ENCODE peak calls at places on chromosomes 4 and X, in four cellular contexts. K, F, T and P are unnamed samples. For H3K36me3, the result is how much of the 10 kb centered on the place peaks cover.

GRCh38 chr4:141080668-141081067 is 52.6 kb downstream of the RNF150 start:
- DNase-seq in T (no peak), F (no peak), K (peak), P (no peak)

GRCh38 chr4:172202480-172203076 is 389.4 kb downstream of the GALNTL6 start:
- DNase-seq in T (peak), K (peak), F (peak), P (peak)

GRCh38 chr4:163731071-163731470 is 236.6 kb downstream of the TMA16 start:
- DNase-seq in K (no peak), F (no peak), T (no peak), P (no peak)

GRCh38 chrX:13471269-13471668 is 98.1 kb upstream of the EGFL6 start:
- DNase-seq in T (no peak), K (no peak), F (no peak), P (no peak)

GRCh38 chr4:79623125-79623905 is 215.3 kb upstream of the GK2 start:
- DNase-seq in F (no peak), T (no peak), K (no peak), P (no peak)

GRCh38 chr4:106809083-106809482 is 227.0 kb downstream of the DKK2 start:
- DNase-seq in K (peak), F (peak), T (no peak), P (no peak)

GRCh38 chrX:50707376-50707775 is 106.6 kb downstream of the SHROOM4 start:
- DNase-seq in F (no peak), T (no peak), K (no peak), P (no peak)

GRCh38 chrX:131734621-131735020 is 190.7 kb downstream of the OR13H1 start:
- DNase-seq in F (no peak), T (no peak), K (no peak), P (no peak)

GRCh38 chrX:21398424-21398823 is 24.2 kb downstream of the CNKSR2 start:
- DNase-seq in T (no peak), K (no peak), F (no peak), P (no peak)

GRCh38 chr4:127783026-127783769 is 1.1 kb downstream of the HSPA4L start:
- DNase-seq in K (peak), F (peak), T (peak), P (no peak)

GRCh38 chr4:21845663-21846062 is 102.9 kb downstream of the KCNIP4 start:
- DNase-seq in K (no peak), F (no peak), T (no peak), P (no peak)

GRCh38 chrX:31423575-31424284 is 351.9 kb upstream of the FTHL17 start:
- DNase-seq in T (peak), K (peak), F (peak), P (no peak)

GRCh38 chrX:140744085-140744484 is 34.5 kb downstream of the LINC00632 start:
- DNase-seq in F (no peak), T (no peak), K (no peak), P (no peak)

GRCh38 chr4:190017357-190018200 is 9.5 kb downstream of the FRG2 start:
- DNase-seq in K (peak), F (no peak), T (no peak), P (no peak)

GRCh38 chrX:136694491-136695087 is 46.6 kb downstream of the CD40LG start:
- DNase-seq in T (peak), F (peak), K (peak), P (peak)

GRCh38 chr4:182369211-182369610 is 126.0 kb downstream of the TENM3 start:
- DNase-seq in K (peak), F (no peak), T (no peak), P (no peak)

GRCh38 chrX:15617111-15617510 is 16.4 kb upstream of the ACE2 start:
- DNase-seq in F (no peak), K (no peak), T (no peak), P (no peak)

GRCh38 chr4:163166041-163166579 is 580 bp downstream of the NAF1 start:
- DNase-seq in F (peak), K (peak), T (peak), P (no peak)

GRCh38 chr4:3716876-3717235 is 49.3 kb upstream of the ADRA2C start:
- DNase-seq in F (no peak), K (no peak), T (no peak), P (no peak)

GRCh38 chr4:46994007-46994405 is 625 bp upstream of the GABRA4 start:
- DNase-seq in F (no peak), K (peak), T (no peak), P (no peak)

GRCh38 chr4:181688416-181688815 is 554.8 kb upstream of the TENM3 start:
- DNase-seq in F (no peak), T (no peak), K (peak), P (no peak)

GRCh38 chrX:120697053-120697452 is 67.2 kb upstream of the C1GALT1C1 start:
- DNase-seq in F (no peak), T (no peak), K (no peak), P (no peak)

GRCh38 chr4:4386296-4386735 is 586 bp upstream of the NSG1 start:
- DNase-seq in K (peak), T (peak), F (no peak), P (no peak)

GRCh38 chr4:4913628-4914027 is 54.2 kb downstream of the MSX1 start:
- DNase-seq in T (no peak), F (no peak), K (no peak), P (no peak)

GRCh38 chr4:3607690-3608514 is 75.7 kb upstream of the LRPAP1 start:
- DNase-seq in T (no peak), F (no peak), K (no peak), P (no peak)

GRCh38 chrX:103376979-103377324 is 614 bp downstream of the BEX3 start:
- DNase-seq in K (peak), F (no peak), T (no peak), P (no peak)

GRCh38 chr4:179625391-179625790 is 2183.2 kb upstream of the AGA start:
- DNase-seq in F (no peak), T (no peak), K (no peak), P (peak)

GRCh38 chr4:98919996-98920395 is 8.9 kb downstream of the EIF4E start:
- DNase-seq in T (no peak), K (no peak), F (no peak), P (no peak)

GRCh38 chr4:42995343-42995944 is 102.9 kb downstream of the GRXCR1 start:
- DNase-seq in K (peak), F (peak), T (peak), P (no peak)

GRCh38 chr4:130478406-130478805 is 1382.5 kb downstream of the C4orf33 start:
- DNase-seq in T (no peak), K (peak), F (no peak), P (no peak)

GRCh38 chrX:146278381-146278780 is 460.8 kb downstream of the SLITRK2 start:
- DNase-seq in T (no peak), K (peak), F (no peak), P (no peak)

GRCh38 chr4:88613417-88613875 is 21.2 kb downstream of the HERC3 start:
- DNase-seq in K (peak), T (no peak), F (no peak), P (peak)

DNA sequence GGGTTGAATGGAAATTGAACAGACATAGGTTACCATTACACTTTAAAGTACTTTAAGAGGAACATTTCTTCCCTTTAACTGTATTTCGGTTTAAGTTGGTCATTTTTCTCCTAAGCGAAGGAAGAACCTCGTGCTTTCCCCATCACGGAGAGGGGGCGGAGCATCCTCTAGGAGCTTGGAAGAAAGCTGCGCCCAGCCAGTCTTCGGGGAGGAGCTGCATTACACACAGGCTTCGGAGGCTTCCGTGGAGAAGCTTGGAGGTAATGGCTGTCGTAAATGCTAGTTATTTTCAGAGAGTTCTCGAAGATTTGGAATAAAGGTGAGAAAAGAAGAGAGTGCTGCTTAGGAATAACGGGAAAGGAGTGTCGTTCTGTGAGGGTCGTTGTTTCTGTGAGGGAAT is at the start of gene PWWP3B:
- DNase-seq in F (no peak), K (peak), T (no peak), P (no peak)
- TF ChIP-seq POLR2AphosphoS5 in F (no peak), K (peak), T (no peak), P (peak)

DNA sequence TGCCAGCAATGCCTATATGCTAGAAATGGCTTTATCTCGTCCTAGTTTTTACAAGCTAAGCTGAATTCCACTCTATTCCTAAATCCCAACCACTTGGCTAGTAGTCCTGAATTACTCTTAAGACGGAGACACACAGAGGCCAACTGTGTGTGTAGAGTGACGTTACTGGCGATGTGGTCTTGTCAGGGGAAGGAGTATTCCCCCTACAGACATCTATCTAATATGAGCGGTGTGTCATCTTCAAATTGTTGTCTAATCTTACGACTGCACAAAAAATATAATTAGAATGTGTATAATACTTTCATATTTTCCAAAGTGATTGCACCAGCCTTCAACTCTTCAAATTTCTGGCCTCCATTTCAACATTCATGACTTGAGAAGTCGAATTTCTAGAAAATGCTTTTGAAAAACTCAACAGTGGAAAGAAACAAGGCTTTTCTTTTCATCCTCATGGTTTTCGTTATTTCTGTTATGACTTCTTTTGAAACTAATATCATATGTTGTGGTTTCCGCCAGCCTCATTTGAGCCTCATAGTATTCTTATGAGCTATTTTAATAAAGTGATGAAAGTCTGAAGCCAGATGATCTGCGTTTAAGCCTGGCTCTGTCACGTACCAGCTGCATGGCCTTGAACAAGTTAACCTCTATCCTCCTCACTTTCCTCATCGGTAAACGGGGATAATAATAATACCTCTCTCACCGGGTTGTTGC is 132.3 kb downstream of the SOWAHB start:
- DNase-seq in K (no peak), T (no peak), F (no peak), P (no peak)
- H3K36me3 ChIP-seq in K (under half), T (under half), F (under half), P (under half)

GRCh38 chrX:107450823-107451509 is 1.5 kb downstream of the FRMPD3 start:
- DNase-seq in T (peak), F (no peak), K (peak), P (no peak)

GRCh38 chrX:107451754-107452153 is 2.3 kb downstream of the FRMPD3 start:
- DNase-seq in K (peak), T (no peak), F (no peak), P (no peak)

GRCh38 chrX:107449490-107450175 is at the start of gene FRMPD3:
- DNase-seq in F (no peak), T (no peak), K (peak), P (no peak)

GRCh38 chrX:107447642-107448041 is 1.8 kb upstream of the FRMPD3 start:
- DNase-seq in F (no peak), K (no peak), T (no peak), P (no peak)

GRCh38 chrX:107448625-107449468 is 605 bp upstream of the FRMPD3 start:
- DNase-seq in F (no peak), T (no peak), K (peak), P (no peak)
- TF ChIP-seq EZH2 in F (no peak), T (no peak), K (no peak), P (no peak)

GRCh38 chr4:165152527-165152926 is 39.9 kb upstream of the TMEM192 start:
- DNase-seq in F (no peak), K (no peak), T (no peak), P (no peak)
- TF ChIP-seq POLR2AphosphoS5 in F (no peak), K (no peak), T (no peak), P (no peak)

GRCh38 chr4:155542415-155542814 is 124.2 kb upstream of the GUCY1A1 start:
- DNase-seq in T (no peak), K (no peak), F (no peak), P (no peak)
- H3K36me3 ChIP-seq in T (under half), K (under half), F (under half), P (under half)

GRCh38 chr4:25100156-25100555 is 60.1 kb downstream of the SEPSECS start:
- DNase-seq in K (no peak), T (no peak), F (no peak), P (no peak)

GRCh38 chr4:25092139-25092538 is 61.4 kb upstream of the LGI2 start:
- DNase-seq in K (peak), F (no peak), T (no peak), P (peak)

GRCh38 chr4:25098964-25099843 is 61.0 kb downstream of the SEPSECS start:
- DNase-seq in F (no peak), T (peak), K (no peak), P (no peak)

GRCh38 chr4:25096553-25097443 is 63.5 kb downstream of the SEPSECS start:
- DNase-seq in K (no peak), F (no peak), T (no peak), P (no peak)

DNA sequence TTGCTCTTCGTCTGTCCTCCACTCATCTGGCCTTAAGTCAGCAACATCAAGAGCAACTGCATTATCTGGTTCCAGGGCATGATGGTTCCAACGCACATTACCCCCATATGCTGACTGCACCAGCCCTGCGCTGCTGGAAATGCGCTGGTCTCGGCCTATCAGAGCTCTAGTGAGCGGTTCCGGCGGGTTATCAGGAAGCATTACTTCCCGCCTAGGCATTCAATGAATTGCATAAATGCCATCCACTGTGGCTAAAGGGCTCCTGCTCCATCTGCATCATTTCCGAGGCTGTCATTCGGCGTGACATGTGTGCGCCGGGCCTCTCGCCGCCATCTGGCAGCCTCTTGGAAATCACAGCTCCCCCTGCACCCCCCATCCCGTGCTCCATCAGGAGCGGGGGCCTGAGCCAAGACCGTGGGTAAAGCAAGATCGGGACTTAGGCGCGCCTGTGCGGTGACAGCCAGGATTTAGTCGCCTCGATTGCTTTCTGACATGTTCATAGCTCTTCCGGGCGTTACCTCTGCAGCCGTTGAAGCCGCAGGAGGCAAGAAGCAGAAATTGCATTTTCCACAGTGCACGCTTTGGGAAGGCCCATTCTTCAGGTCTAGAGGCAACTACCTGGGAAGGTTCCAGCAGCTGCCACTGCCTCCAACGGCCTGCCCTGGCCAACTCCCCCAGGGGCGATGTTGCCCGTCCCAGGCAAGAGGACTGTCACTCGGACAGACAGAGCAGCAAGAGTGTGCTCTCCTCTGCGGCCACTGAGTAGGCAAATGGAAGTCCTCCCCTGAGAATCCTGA is 64.3 kb downstream of the SEPSECS start:
- DNase-seq in K (peak), T (no peak), F (no peak), P (no peak)
- TF ChIP-seq EZH2 in K (no peak), T (no peak), F (no peak), P (no peak)